ENCODE peak calls at places on chromosomes 1 and 21, in five cellular contexts. L is OCI-LY7, C is ovary, G is tibial nerve, O is nephron progenitor cell. Q is an unnamed sample.

GRCh38 chr1:48066951-48067350 is 69.8 kb upstream of the TRABD2B start:
- DNase-seq in L (no peak), C (no peak), G (no peak), O (peak), Q (no peak)

GRCh38 chr1:42927920-42928505 is 30.7 kb downstream of the SLC2A1 start:
- DNase-seq in L (no peak), C (no peak), G (no peak), O (no peak), Q (no peak)

GRCh38 chr1:173475564-173476196 is 1.5 kb upstream of the PRDX6 start:
- DNase-seq in L (peak), C (no peak), G (no peak), O (no peak), Q (no peak)

GRCh38 chr21:45523411-45524101 is 18.7 kb downstream of the SLC19A1 start:
- DNase-seq in L (no peak), C (peak), G (no peak), O (peak), Q (no peak)

GRCh38 chr1:46424730-46425129 is 30.6 kb downstream of the FAAH start:
- DNase-seq in L (no peak), C (no peak), G (no peak), O (no peak), Q (no peak)

GRCh38 chr1:54332781-54333585 is 73.2 kb downstream of the SSBP3 start:
- DNase-seq in L (no peak), C (peak), G (peak), O (no peak), Q (no peak)

GRCh38 chr1:15950763-15951295 is 25.1 kb downstream of the ZBTB17 start:
- DNase-seq in L (no peak), C (no peak), G (peak), O (no peak), Q (peak)

GRCh38 chr1:45945426-45945825 is 142.0 kb downstream of the MAST2 start:
- DNase-seq in L (no peak), C (no peak), G (no peak), O (no peak), Q (no peak)

GRCh38 chr21:41970751-41971653 is 17.2 kb upstream of the C2CD2 start:
- DNase-seq in L (no peak), C (no peak), G (peak), O (no peak), Q (no peak)

GRCh38 chr1:91555074-91555730 is 54.6 kb downstream of the CDC7 start:
- DNase-seq in L (no peak), C (no peak), G (no peak), O (no peak), Q (no peak)
- TF ChIP-seq CTCF in L (no peak), C (peak), G (no peak), O (no peak), Q (no peak)

DNA sequence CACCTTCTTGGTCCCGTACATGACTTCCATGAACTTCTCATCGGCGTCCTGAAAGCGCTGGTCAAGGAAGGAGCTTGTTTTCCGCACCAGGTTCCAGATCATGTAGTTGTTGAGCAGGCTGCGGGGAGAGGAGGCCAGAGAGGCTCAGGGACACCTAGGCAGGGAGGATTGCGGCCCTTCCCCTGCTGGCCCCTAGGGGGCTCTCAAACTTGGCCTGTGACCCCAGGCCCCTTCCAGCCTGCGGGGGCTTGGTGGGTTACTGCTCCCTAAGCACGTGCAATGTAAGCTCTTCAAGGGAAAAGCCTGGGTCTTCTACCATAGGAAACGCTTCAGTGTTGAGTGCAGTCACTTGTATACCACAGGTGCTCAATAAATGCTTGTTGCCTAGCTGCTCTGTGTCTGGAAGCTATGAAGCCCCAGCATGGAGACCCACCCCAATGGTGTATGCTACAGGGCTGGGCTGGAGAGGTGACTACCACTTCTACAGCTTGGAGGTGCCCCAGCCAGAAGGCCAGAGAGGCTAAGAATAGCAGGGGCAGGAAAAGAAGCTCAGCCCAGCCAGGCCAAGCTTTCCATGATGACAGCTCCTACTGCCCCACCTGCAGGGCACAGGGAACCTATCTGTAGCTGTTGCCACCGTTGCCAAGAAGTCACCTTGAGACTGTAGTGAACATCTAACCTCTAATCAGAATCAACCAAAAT is 45.1 kb downstream of the ECE1 start:
- DNase-seq in L (no peak), C (no peak), G (no peak), O (no peak), Q (no peak)
- TF ChIP-seq CTCF in L (peak), C (no peak), G (peak), O (peak), Q (no peak)

DNA sequence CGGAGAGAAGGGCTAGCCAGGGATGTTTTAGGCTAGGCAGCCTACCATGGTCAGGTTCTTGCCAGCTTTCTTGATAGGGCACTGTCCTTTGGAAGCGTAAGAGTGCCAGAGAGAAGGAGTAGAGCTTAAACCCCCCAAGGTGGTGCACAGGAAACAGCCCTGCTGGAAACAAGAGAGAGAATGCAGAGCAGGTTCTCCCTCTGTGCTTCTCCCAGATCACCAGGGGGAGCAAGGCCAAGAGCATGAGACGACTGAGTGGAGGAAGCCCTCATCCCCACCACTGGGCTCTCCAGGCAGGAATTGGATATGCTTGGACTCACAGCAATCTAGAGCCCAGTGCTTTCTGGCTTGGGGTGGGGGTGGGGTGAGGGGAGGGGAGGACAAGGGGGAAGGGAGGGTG is 49.8 kb downstream of the ATP2B4 start:
- DNase-seq in L (no peak), C (no peak), G (no peak), O (no peak), Q (no peak)
- TF ChIP-seq CTCF in L (no peak), C (no peak), G (no peak), O (no peak), Q (no peak)

DNA sequence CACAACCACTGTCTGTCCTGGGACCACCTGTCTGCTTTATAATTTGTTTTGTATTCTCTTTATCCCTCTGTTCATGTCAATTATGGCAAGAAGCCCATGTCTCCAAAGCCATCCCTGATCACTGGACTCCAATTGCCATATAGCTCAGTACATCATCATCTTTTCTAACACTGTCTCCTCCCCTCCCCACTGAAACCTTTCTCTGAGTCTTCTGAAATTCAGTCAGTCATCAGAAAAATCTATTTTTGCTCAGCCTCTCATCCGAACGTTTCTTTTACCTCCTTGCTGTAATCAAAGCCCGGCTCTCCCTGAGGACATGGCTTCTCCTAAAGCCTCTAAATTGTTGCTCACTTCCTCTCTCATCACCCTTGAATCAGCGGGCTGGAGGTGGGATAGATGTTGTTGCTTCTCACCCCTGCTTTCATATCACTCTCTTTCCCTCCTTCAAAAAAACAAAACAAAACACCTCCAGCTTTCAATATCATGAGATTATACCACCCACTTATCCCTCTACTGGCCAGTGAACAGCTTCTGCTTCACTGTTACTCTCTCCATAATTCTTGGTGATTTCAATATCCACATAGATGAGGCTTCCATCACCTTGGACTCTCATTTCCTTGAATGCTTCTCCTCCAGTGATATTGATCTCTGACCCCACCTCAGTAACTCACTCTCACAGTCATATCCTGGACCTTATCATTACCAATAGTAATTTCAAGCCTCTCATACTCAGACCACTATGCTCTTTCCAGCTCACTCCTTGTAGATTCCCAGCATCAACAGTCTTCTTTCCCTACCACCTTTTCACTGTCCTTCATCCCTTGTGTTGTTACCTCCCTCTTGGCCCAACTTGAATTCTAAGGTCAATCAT is 27.8 kb downstream of the RAB3B start:
- DNase-seq in L (no peak), C (no peak), G (no peak), O (no peak), Q (no peak)
- TF ChIP-seq CTCF in L (no peak), C (no peak), G (no peak), O (no peak), Q (no peak)

GRCh38 chr1:112528076-112528475 is 19.3 kb downstream of the WNT2B start:
- DNase-seq in L (no peak), C (no peak), G (no peak), O (no peak), Q (no peak)

GRCh38 chr1:112522621-112523020 is 13.9 kb downstream of the WNT2B start:
- DNase-seq in L (no peak), C (no peak), G (no peak), O (no peak), Q (no peak)

GRCh38 chr1:112527266-112528010 is 18.7 kb downstream of the WNT2B start:
- DNase-seq in L (no peak), C (no peak), G (no peak), O (no peak), Q (no peak)

GRCh38 chr1:112524986-112525385 is 16.2 kb downstream of the WNT2B start:
- DNase-seq in L (no peak), C (no peak), G (no peak), O (no peak), Q (no peak)

DNA sequence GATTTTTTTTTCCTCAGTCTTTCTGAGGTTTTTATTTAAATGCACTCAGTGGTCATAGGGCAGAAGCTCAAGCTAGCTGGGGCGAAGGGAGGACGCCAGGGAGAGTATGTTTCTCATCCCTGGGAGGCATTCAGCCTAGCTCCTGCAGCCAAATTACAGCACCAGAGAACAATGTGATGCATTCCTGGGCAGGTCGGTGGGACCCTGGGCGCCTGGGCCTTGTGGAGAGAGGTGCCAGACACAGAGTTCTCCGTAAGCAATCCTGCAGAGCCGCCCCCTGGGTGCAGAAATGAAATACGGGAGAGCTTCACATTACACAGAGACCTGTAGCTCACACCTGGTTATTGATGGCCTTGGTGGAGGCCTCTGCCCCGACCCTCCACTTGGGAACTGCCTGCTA is 15.5 kb downstream of the WNT2B start:
- DNase-seq in L (no peak), C (peak), G (no peak), O (no peak), Q (no peak)
- TF ChIP-seq CTCF in L (no peak), C (no peak), G (no peak), O (no peak), Q (no peak)

DNA sequence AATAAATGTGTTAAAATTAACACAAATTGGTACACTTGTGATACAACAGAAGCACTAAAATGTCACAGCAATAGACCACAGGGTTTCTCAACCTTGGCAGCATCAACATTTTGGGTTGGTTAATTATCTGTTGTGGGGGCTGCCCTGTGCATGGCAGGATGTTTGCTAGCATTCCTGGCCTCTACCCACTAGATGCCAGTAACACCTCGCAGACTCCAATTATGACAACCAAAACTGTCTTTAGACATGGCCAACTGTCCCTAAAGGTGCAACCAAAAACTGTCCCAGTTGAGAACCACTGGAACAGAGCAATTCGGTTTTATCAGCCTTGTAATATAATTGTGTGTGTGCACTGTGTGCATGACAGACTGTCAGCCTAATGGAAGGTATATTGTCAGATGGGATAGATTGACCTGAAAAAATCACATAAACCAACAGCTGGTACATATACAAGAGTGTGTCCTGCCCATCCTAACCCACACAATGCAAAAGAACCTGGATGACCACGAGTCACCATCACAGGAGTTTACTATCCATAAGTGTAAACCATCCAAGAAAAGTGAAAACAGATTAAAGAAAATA is 13.5 kb upstream of the ERG start:
- DNase-seq in L (no peak), C (no peak), G (no peak), O (no peak), Q (no peak)
- TF ChIP-seq CTCF in L (no peak), C (no peak), G (no peak), O (no peak), Q (no peak)